ENCODE peak calls at places on chromosomes 12 and 14, in four cellular contexts. P is IMR-90, D is H1, T is mesendoderm. S is an unnamed sample. For H3K4me1, the result is how much of the 10 kb centered on the place peaks cover.

GRCh38 chr12:89880695-89881350 is 172.2 kb upstream of the ATP2B1 start:
- DNase-seq in P (no peak), D (no peak), T (no peak), S (no peak)

GRCh38 chr12:110688446-110689001 is 391 bp downstream of the HVCN1 start:
- DNase-seq in P (no peak), D (no peak), T (peak), S (no peak)

GRCh38 chr14:89178376-89178775 is 238.7 kb downstream of the FOXN3 start:
- DNase-seq in P (no peak), D (no peak), T (no peak), S (no peak)

GRCh38 chr12:123846340-123846739 is 84.2 kb downstream of the DNAH10 start:
- DNase-seq in P (no peak), D (no peak), T (no peak), S (no peak)

GRCh38 chr12:45402288-45402687 is 186.4 kb downstream of the ANO6 start:
- DNase-seq in P (peak), D (no peak), T (no peak), S (no peak)

GRCh38 chr12:49903700-49904423 is at the start of gene FAIM2:
- DNase-seq in P (peak), D (no peak), T (no peak), S (peak)

GRCh38 chr12:16610006-16610520 is 4.1 kb upstream of the LMO3 start:
- DNase-seq in P (no peak), D (no peak), T (peak), S (no peak)

GRCh38 chr12:11568762-11569478 is 80.6 kb upstream of the ETV6 start:
- DNase-seq in P (no peak), D (no peak), T (no peak), S (no peak)

GRCh38 chr12:103928736-103929050 is 1.5 kb upstream of the HSP90B1 start:
- DNase-seq in P (no peak), D (no peak), T (no peak), S (no peak)

GRCh38 chr12:96314723-96315122 is 85.5 kb downstream of the CDK17 start:
- DNase-seq in P (peak), D (no peak), T (no peak), S (no peak)

GRCh38 chr14:59788176-59788575 is 82.4 kb downstream of the RTN1 start:
- DNase-seq in P (no peak), D (no peak), T (peak), S (no peak)

GRCh38 chr14:97713023-97713422 is 915.8 kb downstream of the VRK1 start:
- DNase-seq in P (no peak), D (no peak), T (no peak), S (no peak)

GRCh38 chr12:58378038-58378437 is 436.7 kb downstream of the ATP23 start:
- DNase-seq in P (no peak), D (no peak), T (no peak), S (no peak)

GRCh38 chr12:79006306-79006705 is 141.7 kb downstream of the SYT1 start:
- DNase-seq in P (peak), D (no peak), T (peak), S (no peak)

GRCh38 chr14:64225156-64225757 is 68.9 kb downstream of the ESR2 start:
- DNase-seq in P (no peak), D (no peak), T (no peak), S (no peak)

GRCh38 chr14:23320584-23321571 is at the start of gene PABPN1:
- DNase-seq in P (peak), D (peak), T (peak), S (peak)

GRCh38 chr14:22598896-22599244 is 770 bp downstream of the ABHD4 start:
- DNase-seq in P (peak), D (no peak), T (peak), S (no peak)

GRCh38 chr12:91817512-91817911 is 328.1 kb downstream of the BTG1 start:
- DNase-seq in P (no peak), D (no peak), T (no peak), S (no peak)

GRCh38 chr12:48997719-48998496 is 1.3 kb downstream of the DDN start:
- DNase-seq in P (no peak), D (no peak), T (no peak), S (peak)

GRCh38 chr12:64983771-64984170 is 137.3 kb downstream of the WIF1 start:
- DNase-seq in P (no peak), D (no peak), T (no peak), S (no peak)

GRCh38 chr12:119236372-119236771 is 57.6 kb downstream of the HSPB8 start:
- DNase-seq in P (no peak), D (no peak), T (no peak), S (no peak)
- H3K56ac ChIP-seq in P (no peak), D (no peak), T (no peak), S (no peak)

DNA sequence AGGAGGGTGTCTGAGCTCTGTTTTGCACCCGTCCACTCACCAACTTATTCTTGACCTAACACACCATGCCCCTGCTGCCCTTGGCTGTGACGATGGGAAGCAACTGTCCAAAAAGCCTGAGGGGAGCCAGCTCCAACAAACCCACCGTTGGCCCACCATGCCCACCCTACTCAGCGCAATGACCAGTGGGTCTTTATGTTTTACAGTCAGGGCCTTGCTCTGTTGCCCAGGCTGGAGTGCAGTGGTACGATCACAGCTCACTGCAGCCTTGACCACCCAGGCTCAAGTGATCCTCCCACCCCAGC is 160.3 kb downstream of the ZFP36L1 start:
- DNase-seq in P (no peak), D (no peak), T (no peak), S (no peak)
- H3K4me1 ChIP-seq in P (under half), D (under half), T (under half), S (under half)

GRCh38 chr14:29463727-29464370 is 463.8 kb downstream of the PRKD1 start:
- DNase-seq in P (no peak), D (no peak), T (peak), S (no peak)
- H4K5ac ChIP-seq in P (no peak), D (no peak), T (no peak), S (no peak)

DNA sequence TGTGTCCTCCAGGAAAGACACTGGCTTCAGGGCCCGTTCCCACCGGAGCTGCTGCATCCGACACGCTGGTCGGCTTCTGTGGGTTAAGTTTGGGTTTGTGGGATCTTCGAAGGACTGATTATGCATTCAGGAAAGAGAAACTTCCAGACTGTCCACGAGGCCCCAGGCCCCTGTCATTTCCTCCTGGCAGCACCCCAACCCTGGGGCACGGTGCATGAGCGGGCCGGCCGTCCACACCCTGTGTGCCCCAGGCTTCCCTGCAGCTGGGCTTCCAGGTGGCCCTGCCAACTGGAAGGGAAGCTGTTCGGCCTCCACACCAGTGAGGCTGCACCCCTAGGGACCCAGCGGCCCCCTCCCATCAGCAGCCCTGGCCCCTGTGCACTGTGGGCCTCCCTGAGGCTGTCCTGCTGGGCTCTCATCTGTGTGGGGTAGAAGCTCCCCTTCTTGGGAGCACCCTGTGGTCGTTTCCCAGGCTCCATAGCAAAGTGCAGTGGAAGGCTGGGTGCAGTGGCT is 9.3 kb upstream of the FBRSL1 start:
- DNase-seq in P (no peak), D (no peak), T (no peak), S (no peak)
- H3K56ac ChIP-seq in P (no peak), D (no peak), T (no peak), S (no peak)

GRCh38 chr12:57325395-57325794 is 74.4 kb upstream of the STAC3 start:
- DNase-seq in P (no peak), D (no peak), T (no peak), S (no peak)

GRCh38 chr12:57319678-57320469 is 68.9 kb upstream of the STAC3 start:
- DNase-seq in P (no peak), D (no peak), T (peak), S (no peak)

GRCh38 chr12:57323402-57323801 is 72.4 kb upstream of the STAC3 start:
- DNase-seq in P (no peak), D (no peak), T (no peak), S (no peak)

GRCh38 chr12:57315681-57316080 is 64.7 kb upstream of the STAC3 start:
- DNase-seq in P (no peak), D (no peak), T (no peak), S (no peak)

DNA sequence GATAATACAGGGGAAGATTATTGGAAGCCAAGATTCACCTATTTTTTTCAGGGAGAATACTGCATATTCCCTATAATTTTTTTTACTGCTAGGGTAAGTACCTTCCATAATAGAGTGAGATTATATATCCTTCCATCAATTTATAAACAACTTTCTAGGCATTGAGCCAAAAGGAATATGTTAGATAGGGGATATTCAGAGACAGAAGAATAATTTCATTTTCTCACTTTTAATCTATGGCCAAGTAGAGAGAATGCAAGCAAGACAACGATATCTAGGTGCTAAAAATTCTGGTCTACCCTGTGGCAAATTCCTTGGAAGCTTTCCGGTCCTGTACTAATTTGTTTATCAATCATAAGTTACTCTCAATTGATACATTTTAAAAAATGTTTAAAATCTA is 69.7 kb upstream of the STAC3 start:
- DNase-seq in P (peak), D (no peak), T (no peak), S (no peak)
- H3K4me1 ChIP-seq in P (under half), D (under half), T (under half), S (under half)

S was measured in H9.